ENCODE peak calls at places on chromosome 21, in nine cellular contexts. One of them, this sample, is unnamed. For H3K9me3, the result is how much of the 10 kb centered on the place peaks cover.

GRCh38 chr21:45050786-45051489 is 23.4 kb upstream of the ADARB1 start:
- DNase-seq in aorta: peak
- DNase-seq in psoas muscle: no peak
- DNase-seq in OCI-LY7: no peak
- DNase-seq in adrenal gland: no peak
- DNase-seq in heart left ventricle: no peak
- DNase-seq in body of pancreas: no peak
- DNase-seq in HCT116: no peak
- DNase-seq in right cardiac atrium: no peak
- DNase-seq in this sample: peak

GRCh38 chr21:44337428-44337827 is 1.8 kb downstream of the CFAP410 start:
- DNase-seq in aorta: no peak
- DNase-seq in psoas muscle: no peak
- DNase-seq in OCI-LY7: no peak
- DNase-seq in adrenal gland: no peak
- DNase-seq in heart left ventricle: no peak
- DNase-seq in body of pancreas: no peak
- DNase-seq in HCT116: no peak
- DNase-seq in right cardiac atrium: no peak
- DNase-seq in this sample: no peak

GRCh38 chr21:22889445-22889844 is 1891.2 kb downstream of the NCAM2 start:
- DNase-seq in aorta: no peak
- DNase-seq in psoas muscle: no peak
- DNase-seq in OCI-LY7: no peak
- DNase-seq in adrenal gland: no peak
- DNase-seq in heart left ventricle: no peak
- DNase-seq in body of pancreas: no peak
- DNase-seq in HCT116: no peak
- DNase-seq in right cardiac atrium: no peak
- DNase-seq in this sample: no peak

GRCh38 chr21:46001821-46002681 is 20.5 kb downstream of the COL6A1 start:
- DNase-seq in aorta: peak
- DNase-seq in psoas muscle: peak
- DNase-seq in OCI-LY7: no peak
- DNase-seq in adrenal gland: peak
- DNase-seq in heart left ventricle: peak
- DNase-seq in body of pancreas: peak
- DNase-seq in HCT116: no peak
- DNase-seq in right cardiac atrium: peak
- DNase-seq in this sample: no peak

GRCh38 chr21:36463991-36464390 is 15.9 kb downstream of the CLDN14 start:
- DNase-seq in aorta: no peak
- DNase-seq in psoas muscle: no peak
- DNase-seq in OCI-LY7: no peak
- DNase-seq in adrenal gland: no peak
- DNase-seq in heart left ventricle: no peak
- DNase-seq in body of pancreas: no peak
- DNase-seq in HCT116: no peak
- DNase-seq in right cardiac atrium: no peak
- DNase-seq in this sample: no peak

GRCh38 chr21:37737996-37738395 is 178.3 kb downstream of the KCNJ6 start:
- DNase-seq in aorta: no peak
- DNase-seq in psoas muscle: no peak
- DNase-seq in OCI-LY7: no peak
- DNase-seq in adrenal gland: no peak
- DNase-seq in heart left ventricle: no peak
- DNase-seq in body of pancreas: no peak
- DNase-seq in HCT116: no peak
- DNase-seq in right cardiac atrium: no peak
- DNase-seq in this sample: no peak

GRCh38 chr21:24939288-24939687 is 668.0 kb downstream of the MRPL39 start:
- DNase-seq in aorta: no peak
- DNase-seq in psoas muscle: no peak
- DNase-seq in OCI-LY7: no peak
- DNase-seq in adrenal gland: peak
- DNase-seq in heart left ventricle: no peak
- DNase-seq in body of pancreas: no peak
- DNase-seq in HCT116: no peak
- DNase-seq in right cardiac atrium: no peak
- DNase-seq in this sample: no peak

GRCh38 chr21:31310750-31311149 is 33.3 kb downstream of the TIAM1 start:
- DNase-seq in aorta: no peak
- DNase-seq in psoas muscle: no peak
- DNase-seq in OCI-LY7: no peak
- DNase-seq in adrenal gland: no peak
- DNase-seq in heart left ventricle: no peak
- DNase-seq in body of pancreas: no peak
- DNase-seq in HCT116: no peak
- DNase-seq in right cardiac atrium: no peak
- DNase-seq in this sample: no peak

GRCh38 chr21:27647401-27647800 is 680.5 kb upstream of the ADAMTS5 start:
- DNase-seq in aorta: no peak
- DNase-seq in psoas muscle: no peak
- DNase-seq in OCI-LY7: no peak
- DNase-seq in adrenal gland: no peak
- DNase-seq in heart left ventricle: no peak
- DNase-seq in body of pancreas: no peak
- DNase-seq in HCT116: no peak
- DNase-seq in right cardiac atrium: no peak
- DNase-seq in this sample: no peak

GRCh38 chr21:36976882-36977651 is 10.6 kb upstream of the HLCS start:
- DNase-seq in aorta: no peak
- DNase-seq in psoas muscle: no peak
- DNase-seq in OCI-LY7: peak
- DNase-seq in adrenal gland: peak
- DNase-seq in heart left ventricle: no peak
- DNase-seq in body of pancreas: peak
- DNase-seq in HCT116: peak
- DNase-seq in right cardiac atrium: no peak
- DNase-seq in this sample: peak

GRCh38 chr21:43025636-43026180 is 49.9 kb downstream of the CBS start:
- DNase-seq in aorta: no peak
- DNase-seq in psoas muscle: no peak
- DNase-seq in OCI-LY7: no peak
- DNase-seq in adrenal gland: no peak
- DNase-seq in heart left ventricle: no peak
- DNase-seq in body of pancreas: no peak
- DNase-seq in HCT116: no peak
- DNase-seq in right cardiac atrium: no peak
- DNase-seq in this sample: no peak

GRCh38 chr21:45408271-45408791 is 3.4 kb downstream of the COL18A1 start:
- DNase-seq in aorta: peak
- DNase-seq in psoas muscle: peak
- DNase-seq in OCI-LY7: no peak
- DNase-seq in adrenal gland: no peak
- DNase-seq in heart left ventricle: peak
- DNase-seq in body of pancreas: no peak
- DNase-seq in HCT116: no peak
- DNase-seq in right cardiac atrium: peak
- DNase-seq in this sample: no peak

GRCh38 chr21:45078877-45079281 is 4.5 kb downstream of the ADARB1 start:
- DNase-seq in aorta: peak
- DNase-seq in psoas muscle: no peak
- DNase-seq in OCI-LY7: no peak
- DNase-seq in adrenal gland: peak
- DNase-seq in heart left ventricle: no peak
- DNase-seq in body of pancreas: peak
- DNase-seq in HCT116: no peak
- DNase-seq in right cardiac atrium: peak
- DNase-seq in this sample: no peak

GRCh38 chr21:35559881-35560280 is 500.4 kb downstream of the SETD4 start:
- DNase-seq in aorta: no peak
- DNase-seq in psoas muscle: no peak
- DNase-seq in OCI-LY7: no peak
- DNase-seq in adrenal gland: peak
- DNase-seq in heart left ventricle: no peak
- DNase-seq in body of pancreas: no peak
- DNase-seq in HCT116: no peak
- DNase-seq in right cardiac atrium: no peak
- DNase-seq in this sample: no peak

GRCh38 chr21:38787461-38788274 is 18.1 kb upstream of the ETS2 start:
- DNase-seq in aorta: no peak
- DNase-seq in psoas muscle: no peak
- DNase-seq in OCI-LY7: no peak
- DNase-seq in adrenal gland: peak
- DNase-seq in heart left ventricle: no peak
- DNase-seq in body of pancreas: peak
- DNase-seq in HCT116: peak
- DNase-seq in right cardiac atrium: no peak
- DNase-seq in this sample: peak

GRCh38 chr21:36756527-36756926 is 57.6 kb downstream of the SIM2 start:
- DNase-seq in aorta: no peak
- DNase-seq in psoas muscle: no peak
- DNase-seq in OCI-LY7: no peak
- DNase-seq in adrenal gland: no peak
- DNase-seq in heart left ventricle: no peak
- DNase-seq in body of pancreas: no peak
- DNase-seq in HCT116: no peak
- DNase-seq in right cardiac atrium: no peak
- DNase-seq in this sample: no peak

GRCh38 chr21:39660191-39660590 is 47.5 kb downstream of the B3GALT5 start:
- DNase-seq in aorta: no peak
- DNase-seq in psoas muscle: no peak
- DNase-seq in OCI-LY7: no peak
- DNase-seq in adrenal gland: peak
- DNase-seq in heart left ventricle: no peak
- DNase-seq in body of pancreas: peak
- DNase-seq in HCT116: no peak
- DNase-seq in right cardiac atrium: peak
- DNase-seq in this sample: peak

GRCh38 chr21:38984568-38984967 is 178.8 kb downstream of the ETS2 start:
- DNase-seq in aorta: no peak
- DNase-seq in psoas muscle: no peak
- DNase-seq in OCI-LY7: no peak
- DNase-seq in adrenal gland: no peak
- DNase-seq in heart left ventricle: no peak
- DNase-seq in body of pancreas: no peak
- DNase-seq in HCT116: no peak
- DNase-seq in right cardiac atrium: no peak
- DNase-seq in this sample: no peak

GRCh38 chr21:30216041-30216723 is at the start of gene CLDN8:
- DNase-seq in aorta: no peak
- DNase-seq in psoas muscle: no peak
- DNase-seq in OCI-LY7: no peak
- DNase-seq in adrenal gland: no peak
- DNase-seq in heart left ventricle: no peak
- DNase-seq in body of pancreas: peak
- DNase-seq in HCT116: no peak
- DNase-seq in right cardiac atrium: no peak
- DNase-seq in this sample: no peak

DNA sequence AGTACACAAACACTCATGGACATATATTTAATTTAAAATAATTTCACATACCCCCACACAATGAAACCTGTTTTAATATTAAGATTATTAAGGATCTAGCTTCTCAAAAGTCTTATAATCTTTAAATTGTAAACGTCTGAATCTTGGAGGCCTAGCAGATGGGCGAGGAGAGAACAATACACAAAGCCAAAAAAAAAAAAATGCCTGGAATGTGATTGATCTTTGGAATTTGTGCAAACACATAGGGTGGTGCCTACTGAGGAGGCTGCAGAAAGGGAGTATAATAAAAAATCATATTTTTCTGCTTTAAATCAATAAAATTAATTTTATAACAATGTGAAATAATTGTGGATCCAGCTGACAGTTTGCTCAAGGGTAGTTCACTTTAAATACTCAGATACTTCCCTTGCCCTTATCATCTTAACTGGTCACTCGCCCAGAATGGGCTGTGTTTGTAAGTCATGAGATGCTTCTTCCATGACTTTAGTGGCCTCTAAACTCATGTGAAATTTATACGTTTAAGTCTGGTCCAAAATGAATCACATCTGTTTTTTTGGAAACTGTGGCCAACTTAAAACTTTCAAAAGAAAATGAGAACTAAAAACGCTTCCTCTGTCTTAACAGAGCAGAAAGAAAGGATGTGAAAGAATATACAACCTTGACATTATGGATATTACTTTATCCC is 802.8 kb upstream of the CXADR start:
- DNase-seq in aorta: no peak
- DNase-seq in psoas muscle: no peak
- DNase-seq in OCI-LY7: no peak
- DNase-seq in adrenal gland: peak
- DNase-seq in heart left ventricle: no peak
- DNase-seq in body of pancreas: peak
- DNase-seq in HCT116: no peak
- DNase-seq in right cardiac atrium: peak
- DNase-seq in this sample: no peak
- H3K27ac ChIP-seq in aorta: no peak
- H3K27ac ChIP-seq in psoas muscle: no peak
- H3K27ac ChIP-seq in OCI-LY7: no peak
- H3K27ac ChIP-seq in adrenal gland: no peak
- H3K27ac ChIP-seq in heart left ventricle: peak
- H3K27ac ChIP-seq in body of pancreas: no peak
- H3K27ac ChIP-seq in HCT116: no peak
- H3K27ac ChIP-seq in right cardiac atrium: no peak
- H3K27ac ChIP-seq in this sample: peak

GRCh38 chr21:33238146-33238545 is 8.4 kb downstream of the IFNAR2 start:
- DNase-seq in aorta: no peak
- DNase-seq in psoas muscle: no peak
- DNase-seq in OCI-LY7: no peak
- DNase-seq in adrenal gland: no peak
- DNase-seq in heart left ventricle: no peak
- DNase-seq in body of pancreas: no peak
- DNase-seq in HCT116: no peak
- DNase-seq in right cardiac atrium: no peak
- DNase-seq in this sample: no peak
- H3K9me3 ChIP-seq in aorta: under half
- H3K9me3 ChIP-seq in psoas muscle: under half
- H3K9me3 ChIP-seq in OCI-LY7: under half
- H3K9me3 ChIP-seq in adrenal gland: under half
- H3K9me3 ChIP-seq in heart left ventricle: under half
- H3K9me3 ChIP-seq in body of pancreas: under half
- H3K9me3 ChIP-seq in HCT116: under half
- H3K9me3 ChIP-seq in right cardiac atrium: under half
- H3K9me3 ChIP-seq in this sample: under half

DNA sequence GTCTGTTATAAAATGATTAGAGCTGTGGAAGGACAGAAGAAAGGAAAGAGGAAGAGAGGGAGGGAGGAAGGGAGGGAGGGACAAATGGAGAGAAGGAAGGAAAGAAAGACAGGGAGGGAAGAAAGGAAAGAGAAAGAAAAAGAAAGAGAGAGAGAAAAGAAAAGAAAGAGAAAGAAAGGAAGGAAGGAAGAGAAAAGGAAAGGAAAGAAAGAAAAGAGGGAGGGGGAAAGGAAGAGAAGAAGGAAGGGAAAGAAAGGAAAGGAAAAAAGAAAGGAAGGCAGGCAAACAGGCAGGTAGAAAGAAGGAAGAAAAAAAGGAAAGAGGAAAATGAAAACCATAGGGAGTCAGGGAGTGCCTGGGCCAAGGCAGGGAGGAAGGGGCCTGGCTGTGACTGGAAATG is 14.5 kb upstream of the BACE2 start:
- DNase-seq in aorta: no peak
- DNase-seq in psoas muscle: no peak
- DNase-seq in OCI-LY7: no peak
- DNase-seq in adrenal gland: no peak
- DNase-seq in heart left ventricle: no peak
- DNase-seq in body of pancreas: no peak
- DNase-seq in HCT116: no peak
- DNase-seq in right cardiac atrium: no peak
- DNase-seq in this sample: no peak
- H3K27ac ChIP-seq in aorta: no peak
- H3K27ac ChIP-seq in psoas muscle: no peak
- H3K27ac ChIP-seq in OCI-LY7: no peak
- H3K27ac ChIP-seq in adrenal gland: no peak
- H3K27ac ChIP-seq in heart left ventricle: no peak
- H3K27ac ChIP-seq in body of pancreas: no peak
- H3K27ac ChIP-seq in HCT116: no peak
- H3K27ac ChIP-seq in right cardiac atrium: no peak
- H3K27ac ChIP-seq in this sample: no peak

GRCh38 chr21:40809673-40810072 is 37.3 kb downstream of the DSCAM start:
- DNase-seq in aorta: no peak
- DNase-seq in psoas muscle: no peak
- DNase-seq in OCI-LY7: no peak
- DNase-seq in adrenal gland: no peak
- DNase-seq in heart left ventricle: no peak
- DNase-seq in body of pancreas: no peak
- DNase-seq in HCT116: no peak
- DNase-seq in right cardiac atrium: no peak
- DNase-seq in this sample: no peak
- H3K9me3 ChIP-seq in aorta: under half
- H3K9me3 ChIP-seq in psoas muscle: under half
- H3K9me3 ChIP-seq in OCI-LY7: under half
- H3K9me3 ChIP-seq in adrenal gland: under half
- H3K9me3 ChIP-seq in heart left ventricle: under half
- H3K9me3 ChIP-seq in body of pancreas: under half
- H3K9me3 ChIP-seq in HCT116: under half
- H3K9me3 ChIP-seq in right cardiac atrium: under half
- H3K9me3 ChIP-seq in this sample: under half